ENCODE peak calls at places on chromosomes 5 and 9, in ten cellular contexts. One of them, this sample, is unnamed.

GRCh38 chr5:60285910-60286309 is 392.4 kb upstream of the PDE4D start:
- DNase-seq in sigmoid colon: no peak
- DNase-seq in ovary: no peak
- DNase-seq in transverse colon: no peak
- DNase-seq in suprapubic skin: no peak
- DNase-seq in A549: no peak
- DNase-seq in stomach: no peak
- DNase-seq in upper lobe of left lung: no peak
- DNase-seq in tibial nerve: no peak
- DNase-seq in GM12878: no peak
- DNase-seq in this sample: no peak

GRCh38 chr5:98957307-98957706 is 28.5 kb upstream of the CHD1 start:
- DNase-seq in sigmoid colon: no peak
- DNase-seq in ovary: no peak
- DNase-seq in transverse colon: no peak
- DNase-seq in suprapubic skin: no peak
- DNase-seq in A549: no peak
- DNase-seq in stomach: no peak
- DNase-seq in upper lobe of left lung: no peak
- DNase-seq in tibial nerve: no peak
- DNase-seq in GM12878: no peak
- DNase-seq in this sample: no peak

GRCh38 chr5:26847041-26847736 is 191.2 kb downstream of the CDH9 start:
- DNase-seq in sigmoid colon: no peak
- DNase-seq in ovary: no peak
- DNase-seq in transverse colon: no peak
- DNase-seq in suprapubic skin: no peak
- DNase-seq in A549: peak
- DNase-seq in stomach: peak
- DNase-seq in upper lobe of left lung: no peak
- DNase-seq in tibial nerve: no peak
- DNase-seq in GM12878: no peak
- DNase-seq in this sample: no peak

GRCh38 chr9:19788614-19789271 is at the start of gene SLC24A2:
- DNase-seq in sigmoid colon: no peak
- DNase-seq in ovary: no peak
- DNase-seq in transverse colon: no peak
- DNase-seq in suprapubic skin: no peak
- DNase-seq in A549: no peak
- DNase-seq in stomach: no peak
- DNase-seq in upper lobe of left lung: no peak
- DNase-seq in tibial nerve: no peak
- DNase-seq in GM12878: no peak
- DNase-seq in this sample: no peak

GRCh38 chr5:133607451-133607850 is 4.9 kb downstream of the FSTL4 start:
- DNase-seq in sigmoid colon: no peak
- DNase-seq in ovary: no peak
- DNase-seq in transverse colon: no peak
- DNase-seq in suprapubic skin: no peak
- DNase-seq in A549: no peak
- DNase-seq in stomach: no peak
- DNase-seq in upper lobe of left lung: no peak
- DNase-seq in tibial nerve: no peak
- DNase-seq in GM12878: no peak
- DNase-seq in this sample: peak

GRCh38 chr5:584846-585245 is 27.3 kb upstream of the CEP72 start:
- DNase-seq in sigmoid colon: peak
- DNase-seq in ovary: no peak
- DNase-seq in transverse colon: no peak
- DNase-seq in suprapubic skin: peak
- DNase-seq in A549: no peak
- DNase-seq in stomach: peak
- DNase-seq in upper lobe of left lung: no peak
- DNase-seq in tibial nerve: no peak
- DNase-seq in GM12878: no peak
- DNase-seq in this sample: no peak

GRCh38 chr5:86565197-86565789 is 52.4 kb upstream of the COX7C start:
- DNase-seq in sigmoid colon: no peak
- DNase-seq in ovary: no peak
- DNase-seq in transverse colon: no peak
- DNase-seq in suprapubic skin: no peak
- DNase-seq in A549: peak
- DNase-seq in stomach: no peak
- DNase-seq in upper lobe of left lung: no peak
- DNase-seq in tibial nerve: no peak
- DNase-seq in GM12878: no peak
- DNase-seq in this sample: no peak

GRCh38 chr5:65775476-65775875 is 53.5 kb downstream of the NLN start:
- DNase-seq in sigmoid colon: no peak
- DNase-seq in ovary: no peak
- DNase-seq in transverse colon: no peak
- DNase-seq in suprapubic skin: no peak
- DNase-seq in A549: no peak
- DNase-seq in stomach: no peak
- DNase-seq in upper lobe of left lung: no peak
- DNase-seq in tibial nerve: no peak
- DNase-seq in GM12878: no peak
- DNase-seq in this sample: no peak

GRCh38 chr5:141338538-141339306 is at the start of gene PCDHGA2:
- DNase-seq in sigmoid colon: no peak
- DNase-seq in ovary: no peak
- DNase-seq in transverse colon: no peak
- DNase-seq in suprapubic skin: no peak
- DNase-seq in A549: peak
- DNase-seq in stomach: no peak
- DNase-seq in upper lobe of left lung: no peak
- DNase-seq in tibial nerve: peak
- DNase-seq in GM12878: no peak
- DNase-seq in this sample: no peak

GRCh38 chr5:67085616-67086015 is 111.0 kb downstream of the CD180 start:
- DNase-seq in sigmoid colon: no peak
- DNase-seq in ovary: no peak
- DNase-seq in transverse colon: no peak
- DNase-seq in suprapubic skin: no peak
- DNase-seq in A549: no peak
- DNase-seq in stomach: no peak
- DNase-seq in upper lobe of left lung: no peak
- DNase-seq in tibial nerve: no peak
- DNase-seq in GM12878: no peak
- DNase-seq in this sample: no peak

GRCh38 chr5:67465556-67466206 is 269.1 kb upstream of the CD180 start:
- DNase-seq in sigmoid colon: no peak
- DNase-seq in ovary: no peak
- DNase-seq in transverse colon: no peak
- DNase-seq in suprapubic skin: no peak
- DNase-seq in A549: no peak
- DNase-seq in stomach: no peak
- DNase-seq in upper lobe of left lung: no peak
- DNase-seq in tibial nerve: no peak
- DNase-seq in GM12878: peak
- DNase-seq in this sample: no peak

GRCh38 chr5:156201793-156202388 is 125.1 kb upstream of the SGCD start:
- DNase-seq in sigmoid colon: no peak
- DNase-seq in ovary: no peak
- DNase-seq in transverse colon: no peak
- DNase-seq in suprapubic skin: no peak
- DNase-seq in A549: peak
- DNase-seq in stomach: no peak
- DNase-seq in upper lobe of left lung: no peak
- DNase-seq in tibial nerve: peak
- DNase-seq in GM12878: no peak
- DNase-seq in this sample: no peak

GRCh38 chr5:150672237-150672883 is 11.3 kb downstream of the MYOZ3 start:
- DNase-seq in sigmoid colon: peak
- DNase-seq in ovary: no peak
- DNase-seq in transverse colon: no peak
- DNase-seq in suprapubic skin: no peak
- DNase-seq in A549: no peak
- DNase-seq in stomach: peak
- DNase-seq in upper lobe of left lung: peak
- DNase-seq in tibial nerve: peak
- DNase-seq in GM12878: no peak
- DNase-seq in this sample: peak

GRCh38 chr9:126661521-126662251 is 48.0 kb downstream of the LMX1B start:
- DNase-seq in sigmoid colon: no peak
- DNase-seq in ovary: no peak
- DNase-seq in transverse colon: no peak
- DNase-seq in suprapubic skin: no peak
- DNase-seq in A549: peak
- DNase-seq in stomach: no peak
- DNase-seq in upper lobe of left lung: no peak
- DNase-seq in tibial nerve: no peak
- DNase-seq in GM12878: no peak
- DNase-seq in this sample: no peak
- TF ChIP-seq CTCF in sigmoid colon: no peak
- TF ChIP-seq CTCF in ovary: no peak
- TF ChIP-seq CTCF in transverse colon: no peak
- TF ChIP-seq CTCF in suprapubic skin: no peak
- TF ChIP-seq CTCF in A549: no peak
- TF ChIP-seq CTCF in stomach: no peak
- TF ChIP-seq CTCF in upper lobe of left lung: no peak
- TF ChIP-seq CTCF in tibial nerve: no peak
- TF ChIP-seq CTCF in GM12878: no peak
- TF ChIP-seq CTCF in this sample: no peak

DNA sequence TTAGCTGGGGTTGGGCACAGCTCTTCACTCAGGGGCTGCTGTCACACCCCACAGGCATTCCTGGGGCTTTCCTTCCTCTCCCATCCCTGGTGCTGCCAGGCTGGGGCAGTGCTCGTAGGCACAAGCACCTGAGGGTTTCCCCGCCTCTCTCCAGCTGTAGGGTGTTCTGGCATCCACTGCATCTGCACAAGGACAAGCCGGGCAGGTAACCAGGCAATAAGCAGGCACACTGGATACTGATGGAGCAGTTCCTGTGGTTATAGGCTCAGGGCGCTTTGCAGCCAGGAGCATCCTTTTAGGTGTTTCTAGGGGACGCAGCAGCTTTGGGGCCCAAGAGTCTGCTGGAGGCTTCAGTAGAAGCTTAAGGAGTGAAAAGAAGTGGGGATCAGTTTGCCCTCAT is 56.8 kb downstream of the ARHGEF37 start:
- DNase-seq in sigmoid colon: peak
- DNase-seq in ovary: no peak
- DNase-seq in transverse colon: no peak
- DNase-seq in suprapubic skin: no peak
- DNase-seq in A549: no peak
- DNase-seq in stomach: no peak
- DNase-seq in upper lobe of left lung: no peak
- DNase-seq in tibial nerve: no peak
- DNase-seq in GM12878: no peak
- DNase-seq in this sample: no peak
- TF ChIP-seq EP300 in sigmoid colon: no peak
- TF ChIP-seq EP300 in ovary: no peak
- TF ChIP-seq EP300 in transverse colon: no peak
- TF ChIP-seq EP300 in suprapubic skin: no peak
- TF ChIP-seq EP300 in A549: no peak
- TF ChIP-seq EP300 in stomach: no peak
- TF ChIP-seq EP300 in upper lobe of left lung: no peak
- TF ChIP-seq EP300 in tibial nerve: no peak
- TF ChIP-seq EP300 in GM12878: no peak
- TF ChIP-seq EP300 in this sample: no peak

DNA sequence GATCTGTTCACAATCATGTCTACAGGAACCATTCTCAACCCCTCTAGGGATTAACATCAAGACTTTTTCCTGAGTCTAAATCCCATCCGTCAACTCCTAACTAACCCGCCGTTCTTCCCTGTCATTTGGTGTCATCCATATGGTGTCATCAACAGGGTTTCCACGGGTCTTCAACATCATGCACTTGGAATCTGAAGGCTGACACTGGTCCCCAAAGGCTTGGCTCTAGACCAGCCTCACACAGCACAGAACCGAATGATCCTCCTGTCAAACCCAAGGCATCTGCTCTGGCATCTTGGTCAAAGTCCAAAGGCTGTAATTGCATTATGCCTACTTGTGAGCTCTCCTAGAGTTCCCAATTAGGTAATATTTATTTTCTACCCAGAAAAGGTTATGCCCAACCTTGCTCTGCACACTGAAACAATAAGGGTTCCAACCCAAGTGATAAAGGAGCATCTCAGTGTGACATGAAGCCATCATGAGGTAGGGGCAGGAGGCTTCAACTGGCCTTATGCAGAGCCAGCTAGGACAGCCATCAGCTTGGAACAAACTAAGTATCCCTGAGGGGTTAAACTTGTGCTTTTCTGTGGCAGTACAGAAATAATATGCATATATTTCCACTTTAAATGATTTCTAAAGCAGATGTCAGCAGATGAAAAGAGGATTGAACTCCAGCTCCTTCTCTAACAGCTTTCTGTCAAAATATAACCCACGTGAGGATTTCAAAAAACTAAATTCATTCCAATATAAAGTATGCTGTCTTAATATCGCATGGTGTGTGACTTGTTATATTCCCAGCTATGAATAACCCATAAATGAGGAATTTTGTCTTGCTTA is 13.9 kb downstream of the ENC1 start:
- DNase-seq in sigmoid colon: no peak
- DNase-seq in ovary: no peak
- DNase-seq in transverse colon: no peak
- DNase-seq in suprapubic skin: no peak
- DNase-seq in A549: no peak
- DNase-seq in stomach: no peak
- DNase-seq in upper lobe of left lung: no peak
- DNase-seq in tibial nerve: no peak
- DNase-seq in GM12878: no peak
- DNase-seq in this sample: no peak
- TF ChIP-seq POLR2A in sigmoid colon: no peak
- TF ChIP-seq POLR2A in ovary: no peak
- TF ChIP-seq POLR2A in transverse colon: no peak
- TF ChIP-seq POLR2A in suprapubic skin: no peak
- TF ChIP-seq POLR2A in A549: no peak
- TF ChIP-seq POLR2A in stomach: no peak
- TF ChIP-seq POLR2A in upper lobe of left lung: no peak
- TF ChIP-seq POLR2A in tibial nerve: no peak
- TF ChIP-seq POLR2A in GM12878: no peak
- TF ChIP-seq POLR2A in this sample: no peak

DNA sequence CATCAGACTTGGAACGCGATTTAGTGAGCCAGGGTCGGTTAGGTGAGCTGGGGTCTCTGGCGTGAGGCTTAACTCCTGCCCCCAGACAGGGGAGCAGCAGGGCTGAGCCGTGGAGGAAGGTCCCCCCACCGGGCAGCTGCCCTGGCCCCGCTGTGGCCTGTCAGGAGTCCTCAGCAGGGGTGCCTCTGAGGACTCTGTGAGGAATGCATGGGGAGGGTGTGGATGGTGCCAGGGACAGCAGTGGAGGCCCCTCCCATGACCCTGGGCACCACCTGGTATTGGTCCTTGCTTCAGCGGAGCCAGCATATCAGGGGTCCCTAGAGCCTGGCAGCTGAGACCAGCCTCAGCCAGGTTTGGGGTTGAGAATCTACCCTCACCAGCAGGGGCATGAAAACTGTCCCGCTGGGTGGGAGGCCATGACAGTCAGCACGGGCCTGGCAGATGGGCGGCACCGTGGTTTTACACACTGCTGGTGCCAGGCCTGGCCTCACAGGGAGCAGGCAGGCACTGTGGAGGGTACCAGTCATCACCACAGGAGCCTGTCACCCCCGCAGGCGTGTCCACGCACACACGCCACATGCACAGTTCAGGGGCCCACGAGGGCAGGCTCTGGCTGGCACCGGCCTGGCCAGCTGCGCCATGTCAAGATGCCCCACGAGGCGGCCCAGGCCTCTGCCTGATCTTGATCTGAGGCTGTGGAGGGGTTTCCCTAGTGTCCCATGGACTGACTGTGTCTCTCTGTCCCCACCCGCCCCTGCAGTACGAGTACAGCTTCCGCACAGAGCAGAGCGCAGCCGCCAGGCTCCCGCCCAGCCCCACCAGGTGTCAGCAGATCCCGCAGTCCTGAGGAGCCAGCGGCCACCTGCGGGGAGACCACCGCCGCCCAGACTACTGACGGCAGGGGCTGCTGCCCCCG is 111.1 kb upstream of the LMX1B start:
- DNase-seq in sigmoid colon: peak
- DNase-seq in ovary: no peak
- DNase-seq in transverse colon: no peak
- DNase-seq in suprapubic skin: no peak
- DNase-seq in A549: no peak
- DNase-seq in stomach: no peak
- DNase-seq in upper lobe of left lung: no peak
- DNase-seq in tibial nerve: no peak
- DNase-seq in GM12878: no peak
- DNase-seq in this sample: no peak
- TF ChIP-seq CTCF in sigmoid colon: no peak
- TF ChIP-seq CTCF in ovary: no peak
- TF ChIP-seq CTCF in transverse colon: no peak
- TF ChIP-seq CTCF in suprapubic skin: no peak
- TF ChIP-seq CTCF in A549: no peak
- TF ChIP-seq CTCF in stomach: no peak
- TF ChIP-seq CTCF in upper lobe of left lung: no peak
- TF ChIP-seq CTCF in tibial nerve: no peak
- TF ChIP-seq CTCF in GM12878: no peak
- TF ChIP-seq CTCF in this sample: no peak

This sample was measured in esophagus muscularis mucosa.